ENCODE peak calls at places on chromosomes 4 and X, in seven cellular contexts. P, R, M, K, V, T and I are unnamed samples.

GRCh38 chr4:3607690-3608514 is 75.7 kb upstream of the LRPAP1 start:
- DNase-seq in R (no peak), V (no peak), P (peak; percentile 57), K (no peak), T (no peak), M (no peak), I (no peak)

GRCh38 chrX:151723156-151723760 is 7.4 kb downstream of the FATE1 start:
- DNase-seq in T (no peak), K (no peak), P (no peak), R (no peak), M (no peak), V (no peak), I (no peak)

GRCh38 chrX:130704053-130705038 is 198.7 kb downstream of the ENOX2 start:
- DNase-seq in P (no peak), R (no peak), M (peak; percentile 69), T (peak; percentile 17), V (no peak), K (peak; percentile 66), I (no peak)

GRCh38 chr4:27048350-27049100 is 187.9 kb downstream of the STIM2 start:
- DNase-seq in R (no peak), T (peak; percentile 4), M (peak; percentile 27), P (no peak), K (no peak), V (peak; percentile 56), I (no peak)

GRCh38 chrX:81215685-81216084 is 13.8 kb downstream of the SH3BGRL start:
- DNase-seq in P (no peak), R (no peak), M (no peak), V (no peak), K (no peak), T (no peak), I (no peak)

GRCh38 chr4:78584863-78585576 is 33.5 kb downstream of the ANXA3 start:
- DNase-seq in P (no peak), V (no peak), K (peak; percentile 12), T (no peak), R (peak; percentile 22), M (peak; percentile 57), I (no peak)

GRCh38 chr4:183343730-183344129 is 21.5 kb upstream of the CLDN24 start:
- DNase-seq in V (no peak), P (no peak), R (no peak), T (no peak), K (no peak), M (no peak), I (no peak)

GRCh38 chr4:12712648-12713339 is 771.3 kb downstream of the RAB28 start:
- DNase-seq in K (no peak), T (no peak), V (no peak), P (no peak), R (no peak), M (no peak), I (no peak)

GRCh38 chr4:92183825-92184224 is 119.9 kb upstream of the GRID2 start:
- DNase-seq in P (no peak), R (no peak), T (no peak), K (no peak), V (no peak), M (no peak), I (no peak)

GRCh38 chr4:41256131-41256739 is 493 bp upstream of the UCHL1 start:
- DNase-seq in T (peak; percentile 37), V (peak; percentile 27), M (peak; percentile 74), P (no peak), K (no peak), R (no peak), I (no peak)

GRCh38 chr4:4866124-4866832 is 6.8 kb downstream of the MSX1 start:
- DNase-seq in P (no peak), M (no peak), T (no peak), K (no peak), R (no peak), V (no peak), I (no peak)

GRCh38 chr4:169051936-169052335 is 41.9 kb upstream of the CBR4 start:
- DNase-seq in R (peak; percentile 44), M (no peak), K (no peak), T (no peak), V (no peak), P (no peak), I (no peak)

GRCh38 chrX:153348421-153348820 is 14.5 kb downstream of the ZNF275 start:
- DNase-seq in P (no peak), M (no peak), K (no peak), T (no peak), V (no peak), R (no peak), I (no peak)

GRCh38 chrX:153352858-153353257 is 18.9 kb downstream of the ZNF275 start:
- DNase-seq in R (no peak), M (no peak), P (no peak), V (no peak), T (no peak), K (no peak), I (no peak)

GRCh38 chrX:153353416-153353815 is 19.5 kb downstream of the ZNF275 start:
- DNase-seq in V (peak; percentile 75), P (no peak), T (no peak), R (no peak), M (no peak), K (no peak), I (no peak)

GRCh38 chrX:153349952-153350351 is 16.0 kb downstream of the ZNF275 start:
- DNase-seq in M (no peak), P (no peak), R (no peak), T (no peak), V (no peak), K (no peak), I (no peak)

GRCh38 chrX:153351981-153352380 is 18.0 kb downstream of the ZNF275 start:
- DNase-seq in R (no peak), K (no peak), V (peak; percentile 75), T (no peak), M (no peak), P (no peak), I (no peak)
- H3K9me3 ChIP-seq in R (no peaks in the 10 kb centered on the region), K (no peaks in the 10 kb centered on the region), V (no peaks in the 10 kb centered on the region), T (no peaks in the 10 kb centered on the region), M (peaks cover 9% of the 10 kb centered on the region), P (no peaks in the 10 kb centered on the region), I (no peaks in the 10 kb centered on the region)

GRCh38 chr4:184994010-184994622 is 24.2 kb upstream of the HELT start:
- DNase-seq in K (no peak), M (no peak), R (no peak), V (no peak), P (no peak), T (no peak), I (no peak)

GRCh38 chr4:184994623-184995010 is 23.7 kb upstream of the HELT start:
- DNase-seq in R (no peak), P (no peak), V (no peak), M (no peak), K (no peak), T (no peak), I (no peak)

GRCh38 chr4:184991860-184992259 is 26.4 kb upstream of the HELT start:
- DNase-seq in V (no peak), M (no peak), P (no peak), T (no peak), K (no peak), R (no peak), I (no peak)

GRCh38 chr4:184992422-184992821 is 25.9 kb upstream of the HELT start:
- DNase-seq in M (no peak), V (no peak), T (no peak), P (no peak), R (no peak), K (no peak), I (no peak)

DNA sequence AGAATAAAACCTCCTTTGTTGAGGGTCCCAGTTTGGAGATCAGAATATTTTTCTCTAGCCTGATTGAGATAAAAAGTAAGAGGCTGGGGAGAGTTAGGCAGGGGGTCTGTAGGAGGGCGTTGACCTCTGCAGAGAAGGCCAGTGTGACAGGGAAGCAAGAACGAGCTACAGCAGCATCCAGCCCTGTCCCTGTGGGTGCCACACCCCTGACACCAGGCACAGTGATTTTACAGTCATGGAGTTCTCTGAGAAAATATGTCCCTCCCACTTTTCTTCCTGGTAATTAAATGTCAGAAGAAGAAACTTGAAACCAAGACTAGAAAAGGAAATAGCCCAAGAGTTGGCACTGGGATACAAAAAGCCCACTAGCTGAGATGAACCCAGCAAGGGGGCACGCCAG is 25.0 kb upstream of the HELT start:
- DNase-seq in V (no peak), P (no peak), M (no peak), T (no peak), K (no peak), R (no peak), I (peak; percentile 38)
- TF ChIP-seq CTCF in V (no peak), P (no peak), M (no peak), T (no peak), K (no peak), R (no peak), I (no peak)

GRCh38 chr4:138935-139334 is 14.6 kb downstream of the ZNF718 start:
- DNase-seq in V (no peak), K (no peak), M (no peak), P (no peak), R (no peak), T (no peak), I (no peak)

DNA sequence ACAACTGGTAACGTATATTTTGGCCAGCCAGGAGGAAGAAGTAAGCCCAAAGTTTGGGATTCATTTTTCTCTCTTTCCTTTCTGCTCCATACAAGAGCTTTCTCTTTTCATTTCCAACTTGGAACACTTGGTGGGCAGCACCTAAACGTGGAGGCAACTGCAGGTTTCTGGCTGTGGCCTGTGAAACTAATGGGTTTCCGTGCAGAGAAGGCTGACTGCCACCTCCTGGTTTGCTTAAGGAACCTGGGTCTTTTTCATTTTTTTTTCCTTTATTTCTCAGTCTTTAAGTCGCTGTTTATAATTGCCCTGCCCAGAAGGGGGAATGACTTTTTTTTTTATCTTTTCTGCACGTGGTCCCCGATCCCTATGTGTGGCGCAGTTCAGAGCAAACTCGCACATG is 15.4 kb downstream of the ZNF718 start:
- DNase-seq in P (no peak), T (no peak), K (no peak), M (no peak), R (no peak), V (no peak), I (no peak)
- H3K9me3 ChIP-seq in P (peaks cover 45% of the 10 kb centered on the region), T (peaks cover 71% of the 10 kb centered on the region), K (peaks cover 95% of the 10 kb centered on the region), M (peaks cover 46% of the 10 kb centered on the region), R (no peaks in the 10 kb centered on the region), V (peaks cover 90% of the 10 kb centered on the region), I (peaks cover 99% of the 10 kb centered on the region)

GRCh38 chr4:148017801-148018200 is 285.9 kb downstream of the ARHGAP10 start:
- DNase-seq in P (no peak), M (no peak), K (no peak), R (no peak), T (no peak), V (no peak), I (no peak)

GRCh38 chr4:148026022-148026421 is 294.1 kb downstream of the ARHGAP10 start:
- DNase-seq in M (peak; percentile 93), P (no peak), R (no peak), V (no peak), K (no peak), T (no peak), I (no peak)

GRCh38 chr4:148023782-148024181 is 291.9 kb downstream of the ARHGAP10 start:
- DNase-seq in M (no peak), R (peak; percentile 55), K (no peak), T (no peak), P (no peak), V (no peak), I (no peak)

GRCh38 chr4:148022975-148023374 is 291.1 kb downstream of the ARHGAP10 start:
- DNase-seq in K (no peak), P (no peak), T (no peak), R (no peak), V (no peak), M (no peak), I (no peak)

DNA sequence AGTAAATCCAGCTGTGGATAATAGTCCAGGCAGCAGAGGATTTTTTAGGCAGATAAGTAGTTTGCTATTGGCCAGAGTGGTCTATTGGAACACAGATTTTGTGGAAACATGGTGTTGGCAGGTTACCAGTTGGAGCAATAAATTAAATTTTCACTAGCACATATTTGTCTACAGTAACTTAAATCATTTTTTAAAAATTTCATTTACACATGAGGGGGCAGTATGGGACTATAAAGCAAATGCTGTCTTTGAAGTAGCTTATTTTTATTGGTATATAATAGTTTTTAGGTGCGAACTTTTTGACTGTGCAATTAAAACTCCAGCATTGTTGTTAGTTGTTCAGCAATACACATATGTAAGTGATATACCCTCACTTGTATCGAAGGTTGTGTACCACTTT is 289.8 kb downstream of the ARHGAP10 start:
- DNase-seq in T (no peak), M (no peak), P (no peak), K (no peak), R (no peak), V (no peak), I (no peak)
- TF ChIP-seq CTCF in T (no peak), M (no peak), P (no peak), K (no peak), R (no peak), V (peak; percentile 60), I (no peak)